ENCODE peak calls at places on chromosomes 5 and 9, in six cellular contexts. One of them, this sample, is unnamed.

GRCh38 chr5:179268399-179268952 is 76.8 kb downstream of the ADAMTS2 start:
- DNase-seq in A673: no peak
- DNase-seq in fibroblast of the aortic adventitia: no peak
- DNase-seq in CD8-positive, alpha-beta T cell: no peak
- DNase-seq in BJ: no peak
- DNase-seq in heart right ventricle: no peak
- DNase-seq in this sample: no peak

GRCh38 chr5:81397169-81397568 is 3.2 kb upstream of the ACOT12 start:
- DNase-seq in A673: peak; percentile 79
- DNase-seq in fibroblast of the aortic adventitia: peak; percentile 57
- DNase-seq in CD8-positive, alpha-beta T cell: no peak
- DNase-seq in BJ: no peak
- DNase-seq in heart right ventricle: no peak
- DNase-seq in this sample: no peak

GRCh38 chr5:125342938-125343401 is 596.5 kb upstream of the ZNF608 start:
- DNase-seq in fibroblast of the aortic adventitia: peak; percentile 96
- DNase-seq in A673: no peak
- DNase-seq in CD8-positive, alpha-beta T cell: no peak
- DNase-seq in BJ: no peak
- DNase-seq in heart right ventricle: no peak
- DNase-seq in this sample: no peak

GRCh38 chr9:101510344-101510940 is 23.2 kb upstream of the RNF20 start:
- DNase-seq in fibroblast of the aortic adventitia: no peak
- DNase-seq in A673: no peak
- DNase-seq in heart right ventricle: no peak
- DNase-seq in CD8-positive, alpha-beta T cell: no peak
- DNase-seq in BJ: no peak
- DNase-seq in this sample: no peak

GRCh38 chr5:37837101-37838032 is 2.5 kb downstream of the GDNF start:
- DNase-seq in heart right ventricle: peak; percentile 79
- DNase-seq in BJ: no peak
- DNase-seq in fibroblast of the aortic adventitia: peak; percentile 79
- DNase-seq in CD8-positive, alpha-beta T cell: no peak
- DNase-seq in A673: peak; percentile 93
- DNase-seq in this sample: peak; percentile 73

GRCh38 chr5:15719784-15720183 is 219.8 kb downstream of the FBXL7 start:
- DNase-seq in CD8-positive, alpha-beta T cell: no peak
- DNase-seq in BJ: no peak
- DNase-seq in heart right ventricle: no peak
- DNase-seq in A673: no peak
- DNase-seq in fibroblast of the aortic adventitia: no peak
- DNase-seq in this sample: no peak

GRCh38 chr9:34252670-34253459 is 74.0 kb downstream of the UBAP1 start:
- DNase-seq in fibroblast of the aortic adventitia: peak; percentile 76
- DNase-seq in BJ: no peak
- DNase-seq in heart right ventricle: peak; percentile 45
- DNase-seq in CD8-positive, alpha-beta T cell: peak; percentile 79
- DNase-seq in A673: peak; percentile 66
- DNase-seq in this sample: peak; percentile 75

GRCh38 chr5:104913840-104914239 is 1351.3 kb upstream of the NUDT12 start:
- DNase-seq in CD8-positive, alpha-beta T cell: no peak
- DNase-seq in BJ: no peak
- DNase-seq in fibroblast of the aortic adventitia: no peak
- DNase-seq in heart right ventricle: no peak
- DNase-seq in A673: no peak
- DNase-seq in this sample: no peak

GRCh38 chr9:21672140-21672539 is 130.3 kb upstream of the MTAP start:
- DNase-seq in heart right ventricle: no peak
- DNase-seq in BJ: no peak
- DNase-seq in A673: no peak
- DNase-seq in CD8-positive, alpha-beta T cell: no peak
- DNase-seq in fibroblast of the aortic adventitia: no peak
- DNase-seq in this sample: no peak

GRCh38 chr5:160635046-160635445 is 213.4 kb downstream of the PTTG1 start:
- DNase-seq in BJ: no peak
- DNase-seq in A673: no peak
- DNase-seq in fibroblast of the aortic adventitia: no peak
- DNase-seq in CD8-positive, alpha-beta T cell: no peak
- DNase-seq in heart right ventricle: no peak
- DNase-seq in this sample: no peak

GRCh38 chr5:178502401-178503100 is 87.6 kb downstream of the COL23A1 start:
- DNase-seq in heart right ventricle: no peak
- DNase-seq in BJ: no peak
- DNase-seq in A673: no peak
- DNase-seq in fibroblast of the aortic adventitia: no peak
- DNase-seq in CD8-positive, alpha-beta T cell: no peak
- DNase-seq in this sample: no peak

GRCh38 chr5:72517961-72518690 is 10.9 kb upstream of the ZNF366 start:
- DNase-seq in heart right ventricle: peak; percentile 59
- DNase-seq in fibroblast of the aortic adventitia: peak; percentile 58
- DNase-seq in BJ: no peak
- DNase-seq in CD8-positive, alpha-beta T cell: no peak
- DNase-seq in A673: no peak
- DNase-seq in this sample: no peak

GRCh38 chr9:137422668-137423000 is 328 bp downstream of the EXD3 start:
- DNase-seq in fibroblast of the aortic adventitia: no peak
- DNase-seq in CD8-positive, alpha-beta T cell: no peak
- DNase-seq in BJ: no peak
- DNase-seq in A673: peak; percentile 42
- DNase-seq in heart right ventricle: no peak
- DNase-seq in this sample: peak; percentile 48

GRCh38 chr9:97980918-97981827 is 2.0 kb upstream of the ANP32B start:
- DNase-seq in A673: no peak
- DNase-seq in heart right ventricle: peak; percentile 45
- DNase-seq in BJ: no peak
- DNase-seq in fibroblast of the aortic adventitia: peak; percentile 41
- DNase-seq in CD8-positive, alpha-beta T cell: no peak
- DNase-seq in this sample: no peak

GRCh38 chr9:98867109-98867433 is 59.6 kb downstream of the GALNT12 start:
- DNase-seq in CD8-positive, alpha-beta T cell: no peak
- DNase-seq in fibroblast of the aortic adventitia: peak; percentile 35
- DNase-seq in A673: no peak
- DNase-seq in heart right ventricle: no peak
- DNase-seq in BJ: no peak
- DNase-seq in this sample: no peak

GRCh38 chr9:90053027-90053426 is 448.2 kb downstream of the GADD45G start:
- DNase-seq in CD8-positive, alpha-beta T cell: no peak
- DNase-seq in A673: peak; percentile 18
- DNase-seq in fibroblast of the aortic adventitia: no peak
- DNase-seq in heart right ventricle: no peak
- DNase-seq in BJ: no peak
- DNase-seq in this sample: no peak

GRCh38 chr5:100902406-100903035 is 561 bp downstream of the ST8SIA4 start:
- DNase-seq in BJ: no peak
- DNase-seq in A673: no peak
- DNase-seq in CD8-positive, alpha-beta T cell: peak; percentile 53
- DNase-seq in fibroblast of the aortic adventitia: no peak
- DNase-seq in heart right ventricle: no peak
- DNase-seq in this sample: no peak

GRCh38 chr5:148484651-148485050 is 100.9 kb downstream of the FBXO38 start:
- DNase-seq in A673: no peak
- DNase-seq in fibroblast of the aortic adventitia: no peak
- DNase-seq in BJ: no peak
- DNase-seq in heart right ventricle: no peak
- DNase-seq in CD8-positive, alpha-beta T cell: no peak
- DNase-seq in this sample: no peak

GRCh38 chr9:23768861-23769260 is 57.2 kb downstream of the ELAVL2 start:
- DNase-seq in fibroblast of the aortic adventitia: no peak
- DNase-seq in CD8-positive, alpha-beta T cell: no peak
- DNase-seq in A673: no peak
- DNase-seq in heart right ventricle: no peak
- DNase-seq in BJ: no peak
- DNase-seq in this sample: no peak

GRCh38 chr9:106039151-106039935 is 345.0 kb downstream of the TMEM38B start:
- DNase-seq in A673: no peak
- DNase-seq in heart right ventricle: no peak
- DNase-seq in BJ: no peak
- DNase-seq in fibroblast of the aortic adventitia: no peak
- DNase-seq in CD8-positive, alpha-beta T cell: no peak
- DNase-seq in this sample: no peak

GRCh38 chr5:178236685-178237084 is 4.1 kb upstream of the PHYKPL start:
- DNase-seq in BJ: no peak
- DNase-seq in fibroblast of the aortic adventitia: no peak
- DNase-seq in heart right ventricle: no peak
- DNase-seq in A673: no peak
- DNase-seq in CD8-positive, alpha-beta T cell: no peak
- DNase-seq in this sample: no peak

GRCh38 chr9:110890416-110890815 is 147.9 kb downstream of the LPAR1 start:
- DNase-seq in fibroblast of the aortic adventitia: peak; percentile 22
- DNase-seq in BJ: no peak
- DNase-seq in A673: peak; percentile 45
- DNase-seq in CD8-positive, alpha-beta T cell: no peak
- DNase-seq in heart right ventricle: no peak
- DNase-seq in this sample: no peak

GRCh38 chr9:97572892-97573365 is 60.2 kb downstream of the TSTD2 start:
- DNase-seq in CD8-positive, alpha-beta T cell: peak; percentile 15
- DNase-seq in A673: no peak
- DNase-seq in fibroblast of the aortic adventitia: no peak
- DNase-seq in heart right ventricle: no peak
- DNase-seq in BJ: no peak
- DNase-seq in this sample: no peak

GRCh38 chr9:78236511-78236950 is 656 bp downstream of the CEP78 start:
- DNase-seq in fibroblast of the aortic adventitia: no peak
- DNase-seq in A673: no peak
- DNase-seq in heart right ventricle: no peak
- DNase-seq in BJ: no peak
- DNase-seq in CD8-positive, alpha-beta T cell: no peak
- DNase-seq in this sample: no peak

GRCh38 chr5:59673438-59674058 is 220.0 kb downstream of the PDE4D start:
- DNase-seq in BJ: no peak
- DNase-seq in heart right ventricle: no peak
- DNase-seq in A673: peak; percentile 66
- DNase-seq in CD8-positive, alpha-beta T cell: no peak
- DNase-seq in fibroblast of the aortic adventitia: peak; percentile 65
- DNase-seq in this sample: no peak

GRCh38 chr5:1255081-1255561 is 29.9 kb downstream of the SLC6A18 start:
- DNase-seq in CD8-positive, alpha-beta T cell: peak; percentile 74
- DNase-seq in A673: no peak
- DNase-seq in fibroblast of the aortic adventitia: no peak
- DNase-seq in heart right ventricle: no peak
- DNase-seq in BJ: no peak
- DNase-seq in this sample: no peak

GRCh38 chr9:95497772-95498171 is 19.0 kb downstream of the PTCH1 start:
- DNase-seq in CD8-positive, alpha-beta T cell: no peak
- DNase-seq in fibroblast of the aortic adventitia: peak; percentile 93
- DNase-seq in heart right ventricle: no peak
- DNase-seq in BJ: no peak
- DNase-seq in A673: no peak
- DNase-seq in this sample: no peak

GRCh38 chr5:180813418-180813817 is 10.8 kb upstream of the MGAT1 start:
- DNase-seq in heart right ventricle: no peak
- DNase-seq in fibroblast of the aortic adventitia: no peak
- DNase-seq in BJ: no peak
- DNase-seq in A673: no peak
- DNase-seq in CD8-positive, alpha-beta T cell: no peak
- DNase-seq in this sample: no peak
- TF ChIP-seq CTCF in heart right ventricle: no peak
- TF ChIP-seq CTCF in fibroblast of the aortic adventitia: no peak
- TF ChIP-seq CTCF in BJ: no peak
- TF ChIP-seq CTCF in A673: no peak
- TF ChIP-seq CTCF in CD8-positive, alpha-beta T cell: no peak
- TF ChIP-seq CTCF in this sample: no peak

GRCh38 chr5:74945561-74946165 is 79.5 kb upstream of the FAM169A start:
- DNase-seq in heart right ventricle: no peak
- DNase-seq in fibroblast of the aortic adventitia: no peak
- DNase-seq in BJ: no peak
- DNase-seq in A673: no peak
- DNase-seq in CD8-positive, alpha-beta T cell: no peak
- DNase-seq in this sample: no peak

GRCh38 chr5:74942622-74943286 is 76.6 kb upstream of the FAM169A start:
- DNase-seq in BJ: no peak
- DNase-seq in CD8-positive, alpha-beta T cell: no peak
- DNase-seq in A673: no peak
- DNase-seq in fibroblast of the aortic adventitia: no peak
- DNase-seq in heart right ventricle: no peak
- DNase-seq in this sample: no peak

GRCh38 chr5:74946471-74946870 is 80.3 kb upstream of the FAM169A start:
- DNase-seq in A673: no peak
- DNase-seq in heart right ventricle: no peak
- DNase-seq in BJ: no peak
- DNase-seq in fibroblast of the aortic adventitia: no peak
- DNase-seq in CD8-positive, alpha-beta T cell: no peak
- DNase-seq in this sample: no peak

GRCh38 chr5:74940782-74941363 is 74.7 kb upstream of the FAM169A start:
- DNase-seq in heart right ventricle: no peak
- DNase-seq in CD8-positive, alpha-beta T cell: no peak
- DNase-seq in BJ: no peak
- DNase-seq in fibroblast of the aortic adventitia: no peak
- DNase-seq in A673: no peak
- DNase-seq in this sample: no peak

GRCh38 chr5:74943905-74944304 is 77.7 kb upstream of the FAM169A start:
- DNase-seq in CD8-positive, alpha-beta T cell: no peak
- DNase-seq in A673: no peak
- DNase-seq in fibroblast of the aortic adventitia: no peak
- DNase-seq in heart right ventricle: no peak
- DNase-seq in BJ: no peak
- DNase-seq in this sample: no peak
- TF ChIP-seq CTCF in CD8-positive, alpha-beta T cell: peak; percentile 22
- TF ChIP-seq CTCF in A673: peak; percentile 38
- TF ChIP-seq CTCF in fibroblast of the aortic adventitia: peak; percentile 25
- TF ChIP-seq CTCF in heart right ventricle: no peak
- TF ChIP-seq CTCF in BJ: no peak
- TF ChIP-seq CTCF in this sample: no peak

DNA sequence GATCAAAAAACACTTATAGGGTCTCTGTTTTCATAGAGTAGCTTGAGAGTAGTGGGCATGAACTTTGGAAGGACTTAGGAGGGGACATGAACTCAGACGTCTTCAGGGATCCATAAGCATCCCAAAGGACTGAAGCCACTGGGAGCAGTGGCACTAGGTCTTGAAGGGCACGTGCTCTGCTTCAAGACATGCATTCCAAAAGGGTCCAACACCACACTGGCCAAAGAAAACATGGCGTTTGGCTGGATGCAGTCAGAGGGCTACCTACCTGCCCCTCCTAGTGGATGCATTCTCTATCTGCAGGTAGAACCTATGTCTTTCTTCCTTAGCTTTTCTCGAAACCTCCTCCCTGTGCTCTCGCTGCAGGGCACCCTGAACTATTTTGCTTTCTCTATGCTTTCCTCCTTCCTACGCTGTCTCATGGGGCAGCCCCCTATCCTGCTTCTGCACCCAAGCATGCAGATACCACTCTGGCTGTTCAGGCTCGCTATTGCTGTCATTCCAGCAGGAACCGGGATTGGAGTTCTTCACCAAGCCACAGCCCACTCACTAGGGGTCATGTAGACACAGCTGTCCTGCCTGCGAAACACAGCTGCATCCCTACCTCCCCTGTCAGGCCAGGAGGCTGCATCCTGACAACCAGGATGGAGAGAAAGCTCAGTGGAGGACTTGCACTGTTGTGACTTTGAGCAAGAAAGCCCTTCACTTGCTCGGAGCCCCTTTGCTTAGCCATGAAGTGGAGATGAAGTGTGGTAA is 11.9 kb downstream of the FAM240B start:
- DNase-seq in BJ: no peak
- DNase-seq in CD8-positive, alpha-beta T cell: no peak
- DNase-seq in A673: peak; percentile 18
- DNase-seq in fibroblast of the aortic adventitia: no peak
- DNase-seq in heart right ventricle: no peak
- DNase-seq in this sample: no peak
- TF ChIP-seq CTCF in BJ: peak; percentile 5
- TF ChIP-seq CTCF in CD8-positive, alpha-beta T cell: no peak
- TF ChIP-seq CTCF in A673: peak; percentile 42
- TF ChIP-seq CTCF in fibroblast of the aortic adventitia: no peak
- TF ChIP-seq CTCF in heart right ventricle: no peak
- TF ChIP-seq CTCF in this sample: peak; percentile 36

GRCh38 chr5:170632266-170632984 is 128.6 kb downstream of the KCNIP1 start:
- DNase-seq in heart right ventricle: no peak
- DNase-seq in fibroblast of the aortic adventitia: no peak
- DNase-seq in CD8-positive, alpha-beta T cell: no peak
- DNase-seq in A673: no peak
- DNase-seq in BJ: no peak
- DNase-seq in this sample: peak; percentile 40
- TF ChIP-seq CTCF in heart right ventricle: no peak
- TF ChIP-seq CTCF in fibroblast of the aortic adventitia: no peak
- TF ChIP-seq CTCF in CD8-positive, alpha-beta T cell: no peak
- TF ChIP-seq CTCF in A673: no peak
- TF ChIP-seq CTCF in BJ: no peak
- TF ChIP-seq CTCF in this sample: no peak

This sample was measured in endothelial cell.